ENCODE peak calls at places on chromosomes 11 and 22, in five cellular contexts. I is mesothelial cell of epicardium, A is colonic mucosa, N is uterus, J is GM12865. P is an unnamed sample.

GRCh38 chr22:50733521-50734342 is 4.3 kb upstream of the ACR start:
- DNase-seq in I (no peak), A (no peak), N (no peak), J (no peak), P (no peak)

GRCh38 chr22:38751422-38752346 is 4.1 kb downstream of the SUN2 start:
- DNase-seq in I (no peak), A (peak), N (no peak), J (peak), P (no peak)

GRCh38 chr11:118530683-118531596 is at the start of gene TMEM25:
- DNase-seq in I (peak), A (peak), N (peak), J (peak), P (peak)

GRCh38 chr22:42228480-42228879 is 42.0 kb downstream of the TCF20 start:
- DNase-seq in I (no peak), A (no peak), N (no peak), J (no peak), P (no peak)

GRCh38 chr22:43543522-43544281 is 131.9 kb downstream of the MPPED1 start:
- DNase-seq in I (no peak), A (no peak), N (no peak), J (no peak), P (no peak)

GRCh38 chr22:27615408-27615807 is 186.1 kb downstream of the MN1 start:
- DNase-seq in I (no peak), A (no peak), N (no peak), J (no peak), P (no peak)

GRCh38 chr11:100837294-100837693 is 150.2 kb downstream of the ARHGAP42 start:
- DNase-seq in I (no peak), A (no peak), N (no peak), J (no peak), P (no peak)

GRCh38 chr11:106399075-106399500 is 321.6 kb downstream of the AASDHPPT start:
- DNase-seq in I (no peak), A (no peak), N (peak), J (no peak), P (no peak)

GRCh38 chr22:25027052-25027525 is 74.6 kb downstream of the KIAA1671 start:
- DNase-seq in I (no peak), A (peak), N (no peak), J (no peak), P (no peak)

GRCh38 chr11:124674571-124674970 is 867 bp downstream of the SPA17 start:
- DNase-seq in I (no peak), A (no peak), N (no peak), J (no peak), P (no peak)

GRCh38 chr22:41364233-41364632 is 17.5 kb upstream of the TEF start:
- DNase-seq in I (no peak), A (no peak), N (no peak), J (no peak), P (no peak)

GRCh38 chr11:117818036-117818858 is 6.3 kb downstream of the FXYD2 start:
- DNase-seq in I (no peak), A (no peak), N (no peak), J (peak), P (no peak)

GRCh38 chr11:26865703-26866102 is 128.2 kb upstream of the FIBIN start:
- DNase-seq in I (no peak), A (no peak), N (no peak), J (no peak), P (no peak)

GRCh38 chr11:125207866-125208425 is 43.4 kb downstream of the PKNOX2 start:
- DNase-seq in I (no peak), A (no peak), N (no peak), J (no peak), P (no peak)

GRCh38 chr11:62444271-62444833 is 25.5 kb downstream of the SCGB1A1 start:
- DNase-seq in I (no peak), A (peak), N (peak), J (peak), P (peak)

GRCh38 chr11:45232341-45233080 is 53.6 kb downstream of the SYT13 start:
- DNase-seq in I (no peak), A (no peak), N (no peak), J (no peak), P (no peak)

GRCh38 chr11:75823415-75823814 is 8.4 kb downstream of the UVRAG start:
- DNase-seq in I (no peak), A (no peak), N (no peak), J (peak), P (no peak)

GRCh38 chr11:72579816-72580647 is 94.2 kb downstream of the PDE2A start:
- DNase-seq in I (no peak), A (no peak), N (peak), J (no peak), P (no peak)

GRCh38 chr11:23278121-23278520 is 417.8 kb upstream of the CCDC179 start:
- DNase-seq in I (no peak), A (no peak), N (no peak), J (no peak), P (no peak)

GRCh38 chr11:46383404-46383758 is 1.9 kb downstream of the MDK start:
- DNase-seq in I (no peak), A (no peak), N (no peak), J (no peak), P (no peak)

GRCh38 chr11:110467556-110467955 is 37.8 kb downstream of the FDX1 start:
- DNase-seq in I (no peak), A (no peak), N (no peak), J (no peak), P (no peak)
- TF ChIP-seq CTCF in I (no peak), A (no peak), N (no peak), J (no peak), P (no peak)

DNA sequence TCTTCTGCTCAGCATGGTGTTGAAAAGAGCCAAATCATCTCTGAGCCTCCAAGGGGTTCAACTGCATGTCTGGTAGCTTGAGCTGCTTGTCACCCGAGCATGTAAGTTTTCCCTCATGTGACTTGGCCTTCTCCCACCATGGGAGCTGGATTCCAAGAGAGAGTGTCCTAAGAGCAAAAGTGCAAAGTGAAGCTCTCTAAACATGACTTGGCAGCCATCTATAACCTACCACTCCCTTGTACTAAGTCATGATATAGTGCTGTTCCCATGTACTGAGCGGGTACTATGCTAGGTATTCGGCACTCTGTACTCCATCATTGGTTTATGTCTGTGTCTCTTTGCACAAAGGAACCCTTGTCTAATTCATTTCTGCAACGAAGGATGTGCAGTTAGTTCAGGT is 19.1 kb downstream of the SEZ6L start:
- DNase-seq in I (no peak), A (no peak), N (no peak), J (no peak), P (no peak)
- TF ChIP-seq CTCF in I (no peak), A (no peak), N (no peak), J (no peak), P (no peak)

GRCh38 chr11:130369713-130370112 is 55.0 kb upstream of the ZBTB44 start:
- DNase-seq in I (no peak), A (no peak), N (no peak), J (no peak), P (no peak)

GRCh38 chr11:130371004-130371590 is 56.4 kb upstream of the ZBTB44 start:
- DNase-seq in I (no peak), A (no peak), N (no peak), J (no peak), P (no peak)

GRCh38 chr11:130369141-130369691 is 54.5 kb upstream of the ZBTB44 start:
- DNase-seq in I (no peak), A (no peak), N (no peak), J (no peak), P (no peak)
- TF ChIP-seq CTCF in I (no peak), A (no peak), N (no peak), J (no peak), P (no peak)

DNA sequence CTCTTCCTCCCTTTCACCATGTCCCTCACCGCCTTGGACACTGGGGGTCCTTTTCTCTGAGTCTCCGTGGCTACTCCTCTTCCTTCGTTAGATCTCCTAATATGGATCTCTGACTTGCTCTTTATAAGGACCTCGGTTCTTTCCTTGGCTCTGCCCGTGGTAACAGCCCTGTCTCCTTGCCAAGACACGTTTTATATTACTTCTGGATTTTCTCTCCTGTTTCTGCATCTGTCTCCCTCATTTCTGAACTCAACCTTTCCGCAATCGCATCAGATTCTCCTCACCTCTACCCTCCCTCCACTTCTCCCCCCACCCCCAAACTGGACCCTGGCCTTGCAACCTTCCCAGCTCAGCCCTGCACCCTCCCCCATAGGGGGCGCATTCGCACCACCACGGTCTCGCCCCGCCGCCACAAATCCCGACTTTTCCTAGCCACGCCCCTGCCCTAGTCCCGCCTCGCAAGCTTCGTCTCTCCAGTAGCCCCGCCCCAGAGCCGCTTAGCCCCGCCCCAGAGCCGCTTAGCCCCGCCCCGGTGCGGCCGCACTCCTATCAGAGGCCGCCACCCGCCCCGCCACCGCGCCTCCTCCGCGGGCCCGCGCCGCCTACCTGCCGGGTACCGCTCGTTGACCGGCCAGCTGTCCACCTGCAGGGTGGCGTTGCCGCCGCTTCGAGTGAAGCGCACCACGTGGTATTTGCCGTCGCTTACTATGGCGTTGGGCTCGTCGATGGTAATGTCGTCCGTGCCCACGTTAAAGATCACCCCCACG is 39.0 kb downstream of the SLC22A12 start:
- DNase-seq in I (no peak), A (no peak), N (peak), J (no peak), P (no peak)
- TF ChIP-seq CTCF in I (no peak), A (no peak), N (no peak), J (no peak), P (no peak)

DNA sequence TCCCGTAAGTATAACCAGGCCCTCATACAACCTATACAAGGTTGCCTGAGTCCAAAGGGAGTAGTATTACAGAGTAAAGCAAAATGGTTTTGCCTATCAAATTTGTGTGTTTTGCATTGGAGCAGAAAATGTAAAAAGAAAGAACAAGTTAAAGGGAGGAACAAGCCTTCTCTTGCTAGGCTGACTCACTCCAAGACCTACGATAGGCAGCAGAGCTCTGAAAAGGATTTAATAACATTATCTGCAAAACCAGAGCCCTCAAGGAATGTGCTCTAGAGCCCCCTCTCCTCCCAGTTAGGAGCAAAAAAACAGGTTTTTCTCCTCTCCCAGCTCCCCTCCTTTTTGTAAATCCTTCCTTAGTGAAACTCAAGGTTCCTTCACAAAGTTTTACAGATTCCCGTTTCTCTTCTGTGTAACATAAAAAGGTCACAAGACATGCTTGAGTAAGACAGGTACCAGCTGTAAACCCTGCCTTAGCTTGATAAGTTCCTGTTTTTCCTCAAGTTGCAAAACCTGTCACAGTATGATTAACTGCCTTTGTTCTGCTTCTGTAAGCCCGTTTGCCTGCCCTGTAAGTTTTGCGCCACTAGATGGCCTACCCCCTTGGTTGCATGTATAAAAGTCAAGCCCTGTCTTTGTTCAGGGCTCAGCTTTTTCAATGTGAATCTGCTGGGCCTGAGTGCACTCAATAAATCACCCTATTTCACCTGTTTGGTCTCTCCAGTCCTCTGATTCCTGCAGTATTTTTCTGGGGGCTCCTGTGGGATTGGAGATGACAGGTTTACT is 498.2 kb downstream of the KCNA4 start:
- DNase-seq in I (no peak), A (no peak), N (no peak), J (peak), P (no peak)
- TF ChIP-seq CTCF in I (no peak), A (no peak), N (no peak), J (peak), P (no peak)

DNA sequence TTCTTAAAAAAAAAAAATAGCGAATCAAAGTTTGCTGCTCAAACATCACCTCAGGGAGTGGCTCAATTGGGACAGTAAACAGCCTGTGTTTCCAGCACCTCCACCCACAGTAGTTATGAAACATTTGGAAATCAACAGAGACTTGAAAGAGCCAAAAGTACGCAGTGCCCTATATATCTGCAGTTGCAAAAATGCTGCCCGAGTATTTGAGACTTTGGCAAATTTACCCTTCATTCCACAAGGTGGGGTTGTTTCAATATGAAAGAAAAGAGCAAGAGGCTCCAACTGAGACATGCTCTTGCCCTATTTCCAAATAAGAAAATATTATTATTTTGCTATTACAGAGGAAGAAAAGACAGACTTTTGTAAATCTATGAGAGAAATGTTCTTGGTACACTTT is 851.1 kb upstream of the RAG2 start:
- DNase-seq in I (no peak), A (no peak), N (no peak), J (peak), P (no peak)
- TF ChIP-seq CTCF in I (peak), A (no peak), N (no peak), J (peak), P (peak)